ENCODE peak calls at places on chromosomes 2 and 18, in eight cellular contexts. E is activated T-helper 9 cell treated with anti-CD3 and anti-CD28 coated beads, Interleukin-2, amount 50 U/mL, for 16 hours; J is HepG2; X is amniotic stem cell; I is breast epithelium; D is stimulated activated CD8-positive, alpha-beta memory T cell treated with anti-CD3 and anti-CD28 coated beads, Interleukin-4, amount 100 ng/mL, for 1 hour; R is activated T-helper 1 cell treated with anti-CD3 and anti-CD28 coated beads, Interleukin-12 subunit alpha, Interleukin-12 subunit beta, Interleukin-2, Interleukin-4 antibody, amounts not matched to agents 30 ng/mL and 10 ng/mL and 1 ng/mL, durations not matched to agents 14 hours and 24 hours and 36 hours; N is stimulated activated CD4-positive, alpha-beta T cell treated with anti-CD3 and anti-CD28 coated beads, Interleukin-1b, Interleukin-23, amount 100 ng/mL, for 24 hours. H is an unnamed sample.
A peak's percentile ranks its signal among the peaks of the same experiment; 100 is the strongest.

GRCh38 chr18:26405190-26405781 is 143.1 kb downstream of the KCTD1 start:
- DNase-seq in E (no peak), J (peak; percentile 30), X (peak; percentile 7), I (no peak), D (no peak), R (no peak), N (no peak), H (no peak)

GRCh38 chr18:55494441-55494840 is 93.6 kb downstream of the TCF4 start:
- DNase-seq in E (no peak), J (no peak), X (no peak), I (no peak), D (no peak), R (no peak), N (no peak), H (no peak)

GRCh38 chr18:63553117-63553516 is 10.9 kb downstream of the SERPINB12 start:
- DNase-seq in E (no peak), J (no peak), X (peak; percentile 70), I (no peak), D (no peak), R (no peak), N (no peak), H (no peak)

GRCh38 chr2:71940695-71941094 is 207.0 kb downstream of the CYP26B1 start:
- DNase-seq in E (no peak), J (no peak), X (no peak), I (no peak), D (no peak), R (no peak), N (no peak), H (no peak)

GRCh38 chr2:121791801-121792221 is 36.4 kb downstream of the TSN start:
- DNase-seq in E (no peak), J (no peak), X (no peak), I (no peak), D (no peak), R (no peak), N (no peak), H (no peak)

GRCh38 chr18:6401687-6402086 is 13.0 kb downstream of the L3MBTL4 start:
- DNase-seq in E (no peak), J (no peak), X (no peak), I (no peak), D (no peak), R (no peak), N (no peak), H (no peak)

GRCh38 chr2:121074322-121074932 is 210.6 kb downstream of the TFCP2L1 start:
- DNase-seq in E (no peak), J (no peak), X (no peak), I (no peak), D (no peak), R (no peak), N (no peak), H (no peak)

GRCh38 chr2:158214431-158214830 is 112.8 kb downstream of the UPP2 start:
- DNase-seq in E (no peak), J (peak; percentile 77), X (no peak), I (no peak), D (no peak), R (no peak), N (no peak), H (no peak)